ENCODE peak calls at places on chromosomes 11 and 22, in five cellular contexts. F is keratinocyte, E is fibroblast of mammary gland, Q is Peyer's patch, T is GM12864. J is an unnamed sample.

GRCh38 chr11:125923012-125923579 is 18.8 kb downstream of the DDX25 start:
- DNase-seq in F (peak), E (peak), Q (peak), T (peak), J (peak)

GRCh38 chr11:32168924-32169323 is 78.0 kb downstream of the RCN1 start:
- DNase-seq in F (no peak), E (no peak), Q (no peak), T (no peak), J (no peak)

GRCh38 chr11:32312865-32313403 is 122.4 kb downstream of the WT1 start:
- DNase-seq in F (peak), E (peak), Q (no peak), T (no peak), J (no peak)

GRCh38 chr11:106397787-106398355 is 320.4 kb downstream of the AASDHPPT start:
- DNase-seq in F (no peak), E (peak), Q (no peak), T (no peak), J (no peak)

GRCh38 chr11:83836883-83837654 is 550.9 kb upstream of the CCDC90B start:
- DNase-seq in F (no peak), E (peak), Q (peak), T (no peak), J (peak)

GRCh38 chr11:90555477-90555876 is 332.6 kb upstream of the CHORDC1 start:
- DNase-seq in F (no peak), E (no peak), Q (no peak), T (no peak), J (no peak)

GRCh38 chr22:44133901-44134511 is 46.7 kb upstream of the PARVG start:
- DNase-seq in F (no peak), E (no peak), Q (no peak), T (no peak), J (no peak)

GRCh38 chr11:113241190-113242051 is 73.0 kb upstream of the TTC12 start:
- DNase-seq in F (no peak), E (peak), Q (no peak), T (no peak), J (no peak)

GRCh38 chr11:69801513-69802335 is 17.5 kb downstream of the FGF3 start:
- DNase-seq in F (no peak), E (no peak), Q (peak), T (no peak), J (peak)

GRCh38 chr11:66745356-66746235 is 16.6 kb upstream of the SPTBN2 start:
- DNase-seq in F (no peak), E (no peak), Q (peak), T (peak), J (peak)

GRCh38 chr11:66743271-66743968 is 14.4 kb upstream of the SPTBN2 start:
- DNase-seq in F (peak), E (no peak), Q (peak), T (no peak), J (peak)

GRCh38 chr11:66747480-66747879 is 18.5 kb upstream of the SPTBN2 start:
- DNase-seq in F (no peak), E (no peak), Q (no peak), T (no peak), J (no peak)

GRCh38 chr11:66749091-66749490 is 20.1 kb upstream of the SPTBN2 start:
- DNase-seq in F (no peak), E (no peak), Q (no peak), T (no peak), J (no peak)

DNA sequence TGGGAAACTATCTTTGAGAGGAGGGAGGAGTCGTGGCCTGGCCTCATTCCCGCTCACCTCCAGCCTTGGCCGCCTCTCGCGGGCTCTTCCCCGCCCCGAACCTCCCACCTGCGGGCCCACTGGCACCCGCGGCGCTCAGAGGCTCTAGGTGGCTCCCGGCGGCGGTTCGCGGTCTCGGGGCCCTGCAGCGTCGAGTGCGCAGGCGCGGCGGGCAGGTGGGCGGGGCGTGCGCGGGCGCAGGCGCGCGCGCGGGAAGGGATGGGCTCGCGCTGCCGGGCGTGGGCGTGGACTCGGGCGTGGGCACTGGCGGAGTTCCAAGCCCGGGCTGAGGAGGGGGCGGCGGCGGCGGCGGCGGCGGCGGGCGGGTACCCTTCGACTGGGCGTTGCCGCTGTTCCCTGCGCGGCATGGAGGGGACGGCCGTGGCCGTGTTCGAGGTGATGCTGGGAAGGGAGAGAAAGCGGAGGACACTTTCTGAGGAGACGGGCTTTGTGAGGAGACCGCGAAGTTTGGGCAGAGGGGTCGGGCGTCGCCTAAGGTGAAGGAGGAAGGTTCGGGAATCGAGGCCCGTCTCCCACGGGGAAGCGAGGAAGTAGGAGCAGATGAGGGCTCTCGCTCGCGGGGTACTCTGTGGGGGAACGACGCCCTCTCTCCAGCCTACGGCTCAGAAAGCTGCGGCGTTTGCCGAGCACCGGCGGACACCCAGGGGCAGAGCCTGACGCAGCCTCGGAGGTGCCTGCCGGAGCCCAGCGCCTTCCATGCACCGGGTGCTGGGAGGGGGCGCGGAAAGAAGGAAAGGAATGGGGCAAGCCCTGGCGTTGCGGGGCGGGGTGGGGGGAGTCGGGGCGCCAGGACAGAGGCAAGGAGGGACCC is 15.7 kb upstream of the SPTBN2 start:
- DNase-seq in F (peak), E (peak), Q (peak), T (no peak), J (peak)
- H3K4me3 ChIP-seq in F (peak), E (peak), Q (peak), T (peak), J (peak)

GRCh38 chr22:41968601-41969000 is 642 bp upstream of the SEPTIN3 start:
- DNase-seq in F (no peak), E (no peak), Q (peak), T (no peak), J (peak)

GRCh38 chr22:41964106-41964494 is 5.1 kb upstream of the SEPTIN3 start:
- DNase-seq in F (no peak), E (no peak), Q (no peak), T (no peak), J (no peak)

GRCh38 chr22:41966225-41966606 is 3.0 kb upstream of the SEPTIN3 start:
- DNase-seq in F (no peak), E (no peak), Q (no peak), T (no peak), J (no peak)

GRCh38 chr22:41969110-41969646 is at the start of gene SEPTIN3:
- DNase-seq in F (no peak), E (no peak), Q (no peak), T (no peak), J (no peak)

DNA sequence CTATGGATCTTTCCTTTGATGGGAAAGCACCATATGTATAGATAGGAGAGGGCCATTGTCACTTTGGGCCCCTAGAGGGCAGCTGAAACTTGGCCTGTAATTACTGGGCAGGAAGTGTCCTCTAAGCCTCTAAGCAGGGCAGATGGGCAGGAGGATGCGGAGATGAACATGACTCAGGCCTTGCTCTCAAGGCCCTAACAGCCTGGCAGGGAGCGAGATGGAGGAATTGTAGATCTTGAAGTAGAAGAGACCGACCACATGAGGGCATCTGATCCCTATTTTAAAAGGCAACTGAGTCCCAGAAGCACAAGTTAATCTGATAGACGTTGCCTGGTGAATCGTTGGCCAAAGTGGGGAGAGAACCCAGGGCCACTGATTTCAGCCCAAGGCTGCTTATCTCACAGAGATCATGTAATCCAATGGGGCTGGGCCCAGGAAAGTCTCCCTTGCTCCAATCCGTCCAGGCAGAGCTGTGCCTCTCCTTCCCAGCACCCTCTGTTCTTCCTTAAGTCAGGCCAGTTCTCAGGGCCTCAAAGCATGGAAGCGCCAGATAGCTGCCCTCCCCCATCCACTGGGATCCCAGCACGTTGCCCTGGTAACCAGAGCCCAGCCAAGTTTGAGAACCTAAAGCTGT is 2.5 kb upstream of the SEPTIN3 start:
- DNase-seq in F (peak), E (peak), Q (peak), T (peak), J (peak)
- TF ChIP-seq CTCF in F (peak), E (peak), Q (peak), T (peak), J (no peak)

GRCh38 chr11:57516061-57516443 is 550 bp upstream of the SLC43A1 start:
- DNase-seq in F (no peak), E (no peak), Q (no peak), T (no peak), J (no peak)
- H3K4me3 ChIP-seq in F (peak), E (peak), Q (peak), T (peak), J (no peak)

GRCh38 chr11:27717377-27717776 is 17.1 kb upstream of the BDNF start:
- DNase-seq in F (no peak), E (peak), Q (no peak), T (no peak), J (no peak)
- TF ChIP-seq CTCF in F (no peak), E (peak), Q (no peak), T (peak), J (no peak)

DNA sequence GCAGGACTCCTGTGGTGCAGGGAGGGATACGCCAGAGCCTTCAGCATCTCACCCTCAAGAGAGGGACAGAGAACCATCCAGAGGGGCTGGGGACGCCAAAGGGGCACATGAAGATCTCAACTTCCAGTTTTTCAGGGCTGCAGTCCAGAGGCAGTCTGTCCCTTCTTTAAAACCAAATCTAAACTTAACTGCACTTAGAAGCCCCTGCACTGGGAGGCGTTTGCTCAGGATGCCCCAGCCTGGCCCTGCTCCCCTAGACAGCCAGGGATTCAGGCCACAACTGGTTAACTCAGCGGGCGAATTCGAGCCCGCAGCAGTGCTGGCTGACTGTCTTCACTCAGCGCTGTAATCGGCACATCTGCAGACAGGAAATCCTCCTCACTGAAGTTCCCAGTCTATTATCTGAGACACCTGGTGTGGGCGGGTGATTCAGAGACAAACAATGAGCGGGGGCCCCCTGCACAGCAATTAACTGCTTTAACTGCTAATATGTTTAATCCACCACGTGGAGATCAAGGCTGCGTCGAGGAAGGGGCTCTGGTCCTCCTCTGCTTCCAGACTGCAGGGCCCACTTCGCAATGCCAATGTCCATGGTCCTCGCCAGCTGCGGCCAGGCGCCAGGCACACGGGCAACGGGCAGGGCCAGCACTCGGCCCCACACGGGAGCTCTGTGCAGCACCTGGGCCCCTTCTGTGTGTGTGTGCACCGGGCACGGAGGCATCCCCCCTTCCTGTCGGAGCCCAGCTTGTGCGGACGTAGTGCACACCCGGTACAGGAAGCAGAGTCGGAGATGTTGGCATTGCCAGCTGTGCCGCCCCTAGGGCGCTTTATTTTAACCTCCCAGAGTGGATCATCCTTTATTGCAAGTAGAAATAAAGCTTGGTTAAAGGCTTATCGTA is 36.9 kb upstream of the GNB1L start:
- DNase-seq in F (peak), E (peak), Q (peak), T (peak), J (peak)
- H3K4me3 ChIP-seq in F (peak), E (no peak), Q (peak), T (peak), J (no peak)

DNA sequence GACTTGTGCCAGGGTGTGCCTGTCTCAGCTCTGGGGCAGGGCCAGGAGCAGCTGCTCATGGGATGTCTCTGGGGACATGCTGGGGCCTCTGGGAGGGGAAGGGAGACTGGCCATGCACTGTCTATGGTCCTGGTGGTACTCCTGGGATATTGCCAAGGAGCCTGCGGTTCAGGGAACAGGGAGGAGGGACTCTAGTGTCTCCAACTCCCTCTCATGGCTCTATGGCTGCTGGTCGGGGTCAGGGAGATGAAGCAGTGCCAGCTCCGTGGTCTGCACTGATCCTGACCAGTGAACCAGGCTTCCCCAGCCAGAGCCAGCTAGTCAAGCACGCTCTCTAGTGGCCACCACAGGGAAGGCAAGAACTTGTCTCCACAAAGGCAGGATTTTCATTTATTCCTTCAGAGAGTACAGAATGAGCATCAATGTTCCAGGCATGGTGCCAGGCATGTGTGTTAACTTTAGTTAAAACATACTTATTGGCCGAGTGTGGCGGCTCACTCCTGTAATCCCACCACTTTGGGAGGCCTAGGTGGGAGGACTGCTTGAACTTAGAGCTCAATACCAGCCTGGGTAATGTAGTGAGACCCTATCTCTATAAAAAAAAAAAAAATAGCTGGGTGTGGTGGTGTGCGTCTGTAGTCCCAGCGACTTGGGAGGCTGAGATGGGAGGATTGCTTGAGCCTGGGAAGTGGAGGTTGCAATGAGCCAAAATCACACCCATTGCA is 2.5 kb upstream of the BEST1 start:
- DNase-seq in F (no peak), E (peak), Q (peak), T (no peak), J (peak)
- TF ChIP-seq CTCF in F (peak), E (peak), Q (peak), T (peak), J (peak)

DNA sequence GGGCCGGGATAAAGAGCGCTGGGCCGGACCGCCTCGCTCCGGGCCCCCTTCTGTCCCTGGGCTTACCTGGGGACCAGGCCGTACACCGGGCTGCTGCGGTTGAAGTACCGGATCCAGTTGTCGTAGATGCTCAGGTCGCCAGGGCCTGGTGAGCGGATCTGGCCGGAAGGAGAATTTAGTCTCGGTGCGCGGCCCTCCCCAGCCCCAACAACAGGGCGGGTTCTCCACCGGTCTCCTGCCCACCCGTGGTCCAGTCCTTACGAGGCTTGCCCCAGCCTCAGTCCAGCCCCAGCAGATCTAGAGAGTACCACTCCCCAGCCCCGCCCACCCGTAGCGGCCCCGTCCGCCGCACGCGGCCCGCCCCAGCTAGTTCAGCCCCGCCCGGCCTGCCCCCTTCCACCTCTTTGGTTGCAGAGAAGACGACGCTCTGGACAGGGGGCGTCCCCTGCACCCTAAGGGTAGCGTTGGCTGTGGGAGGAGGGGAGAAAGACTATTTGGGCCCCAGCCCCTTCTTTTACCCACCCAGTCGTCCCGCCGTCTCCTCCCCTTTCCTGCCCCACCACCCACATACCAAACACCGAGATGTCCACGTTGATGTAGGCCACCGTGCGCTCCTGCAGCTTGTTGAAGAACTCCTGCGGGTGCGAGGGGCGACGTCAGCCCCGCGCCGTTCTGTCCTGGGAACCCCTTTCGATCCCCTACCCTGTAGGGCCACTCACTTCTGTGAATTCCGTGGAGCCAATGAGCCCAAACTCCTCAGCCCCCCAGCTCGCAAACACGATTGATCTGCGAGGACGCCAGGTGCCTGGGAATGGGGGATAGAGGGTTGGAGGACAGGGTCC is 6.8 kb downstream of the SAC3D1 start:
- DNase-seq in F (no peak), E (no peak), Q (peak), T (no peak), J (no peak)
- H3K4me3 ChIP-seq in F (no peak), E (peak), Q (peak), T (peak), J (no peak)

DNA sequence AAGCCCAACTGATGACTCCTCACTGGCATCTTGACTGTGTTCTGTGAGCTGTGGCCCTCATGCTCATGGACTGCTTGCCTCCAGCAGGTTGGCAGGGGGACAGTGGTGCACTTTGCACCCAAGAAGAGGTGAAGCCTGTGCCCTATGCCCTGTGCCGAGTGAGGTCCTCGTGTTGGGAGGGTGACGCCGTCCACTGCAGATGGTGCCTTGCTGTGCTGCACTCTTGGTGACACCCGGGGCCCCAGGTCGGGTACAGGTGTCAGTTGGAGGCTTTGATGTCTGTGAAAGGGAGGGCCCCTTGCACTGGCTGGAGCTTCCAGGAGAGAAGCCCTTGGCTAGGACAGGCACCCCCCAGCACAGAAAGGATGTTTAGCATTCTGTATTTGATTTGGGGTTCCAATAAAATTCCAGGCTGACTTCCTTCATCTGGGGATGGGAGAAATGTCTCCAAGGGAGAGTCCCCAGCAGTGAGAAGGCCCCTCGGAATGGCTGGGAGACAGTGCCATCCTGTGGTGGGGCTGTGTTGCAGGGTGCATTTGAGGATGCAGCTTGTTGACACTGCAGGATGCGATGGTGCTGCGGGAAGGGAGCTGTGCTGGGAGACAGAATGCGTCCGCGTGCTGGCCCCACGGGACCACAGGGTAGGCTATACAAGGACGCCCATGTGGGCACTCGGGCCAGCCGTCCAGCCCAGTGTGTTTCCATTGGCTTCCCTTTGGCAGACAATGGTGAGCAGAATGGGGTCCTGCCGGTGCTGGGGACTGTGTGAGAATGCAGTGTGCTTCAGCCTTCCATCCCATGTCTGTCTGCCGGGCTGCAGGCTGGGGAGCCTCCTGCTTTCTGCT is 2.5 kb upstream of the ZDHHC8 start:
- DNase-seq in F (no peak), E (peak), Q (peak), T (no peak), J (peak)
- TF ChIP-seq CTCF in F (peak), E (peak), Q (peak), T (peak), J (no peak)

DNA sequence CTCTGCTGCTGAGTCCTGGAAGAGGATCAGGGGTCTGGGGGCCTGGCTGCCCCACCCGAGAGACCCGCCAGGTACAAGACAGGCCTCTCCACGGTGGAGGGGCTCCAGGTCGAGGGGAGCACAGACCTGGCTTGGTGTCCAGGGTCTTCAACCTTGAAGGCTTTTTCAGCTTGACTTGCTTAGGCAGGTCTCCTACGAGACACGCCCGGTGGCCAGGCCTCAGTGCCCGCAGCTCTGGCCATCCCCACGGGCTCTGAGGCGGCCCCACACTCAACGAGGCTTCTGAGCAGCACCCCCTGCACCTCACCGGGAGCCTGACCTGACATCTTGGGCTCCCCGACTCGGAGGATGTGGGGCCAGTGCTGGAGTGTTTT is 6.6 kb upstream of the PLXNB2 start:
- DNase-seq in F (no peak), E (no peak), Q (no peak), T (no peak), J (no peak)
- H3K4me3 ChIP-seq in F (no peak), E (no peak), Q (peak), T (peak), J (no peak)

J was measured in mucosa of descending colon.